ENCODE peak calls at places on chromosome 2, in six cellular contexts. A is K562, I is HCT116, F is HepG2, L is SK-N-SH, C is GM12878. Q is an unnamed sample.

GRCh38 chr2:101026253-101026701 is 24.2 kb downstream of the RPL31 start:
- DNase-seq in A (no peak), I (no peak), F (no peak), L (no peak), C (no peak), Q (no peak)

GRCh38 chr2:69345434-69345833 is 41.6 kb downstream of the GFPT1 start:
- DNase-seq in A (no peak), I (no peak), F (peak; percentile 9), L (no peak), C (no peak), Q (no peak)

GRCh38 chr2:238947243-238947760 is 99.4 kb downstream of the TWIST2 start:
- DNase-seq in A (no peak), I (no peak), F (no peak), L (no peak), C (no peak), Q (no peak)

GRCh38 chr2:67502346-67503065 is 105.4 kb downstream of the ETAA1 start:
- DNase-seq in A (no peak), I (no peak), F (no peak), L (no peak), C (no peak), Q (no peak)

GRCh38 chr2:166091439-166091838 is 36.4 kb downstream of the SCN1A start:
- DNase-seq in A (peak; percentile 68), I (no peak), F (no peak), L (no peak), C (no peak), Q (no peak)

GRCh38 chr2:102049756-102050443 is 58.1 kb downstream of the IL1R2 start:
- DNase-seq in A (no peak), I (no peak), F (no peak), L (no peak), C (no peak), Q (no peak)

GRCh38 chr2:38147333-38148121 is 71.6 kb upstream of the CYP1B1 start:
- DNase-seq in A (no peak), I (no peak), F (no peak), L (no peak), C (no peak), Q (no peak)

GRCh38 chr2:56768973-56769372 is 585.2 kb downstream of the CCDC85A start:
- DNase-seq in A (no peak), I (no peak), F (no peak), L (no peak), C (no peak), Q (no peak)

GRCh38 chr2:235501663-235502009 is 7.8 kb downstream of the AGAP1 start:
- DNase-seq in A (no peak), I (no peak), F (no peak), L (no peak), C (no peak), Q (no peak)

GRCh38 chr2:46811379-46812310 is 104.0 kb downstream of the MCFD2 start:
- DNase-seq in A (no peak), I (no peak), F (no peak), L (peak; percentile 10), C (no peak), Q (no peak)

GRCh38 chr2:24722141-24722790 is 70.9 kb downstream of the PTRHD1 start:
- DNase-seq in A (no peak), I (no peak), F (no peak), L (no peak), C (no peak), Q (no peak)

GRCh38 chr2:101899871-101900270 is 91.9 kb upstream of the IL1R2 start:
- DNase-seq in A (no peak), I (no peak), F (no peak), L (no peak), C (no peak), Q (no peak)

GRCh38 chr2:32289165-32290054 is 11.7 kb downstream of the YIPF4 start:
- DNase-seq in A (peak; percentile 23), I (peak; percentile 16), F (peak; percentile 80), L (no peak), C (no peak), Q (peak; percentile 80)

GRCh38 chr2:127305985-127306585 is 12.1 kb upstream of the ERCC3 start:
- DNase-seq in A (no peak), I (no peak), F (no peak), L (no peak), C (no peak), Q (no peak)

GRCh38 chr2:100780203-100781008 is 39.5 kb upstream of the NPAS2 start:
- DNase-seq in A (no peak), I (peak; percentile 29), F (peak; percentile 100), L (no peak), C (no peak), Q (no peak)

GRCh38 chr2:164847966-164848365 is 6.3 kb upstream of the COBLL1 start:
- DNase-seq in A (no peak), I (no peak), F (no peak), L (peak; percentile 49), C (no peak), Q (no peak)

GRCh38 chr2:2590141-2590540 is 259.1 kb upstream of the MYT1L start:
- DNase-seq in A (no peak), I (no peak), F (no peak), L (no peak), C (no peak), Q (no peak)

GRCh38 chr2:145091967-145092366 is 572.0 kb upstream of the ZEB2 start:
- DNase-seq in A (no peak), I (no peak), F (no peak), L (no peak), C (no peak), Q (no peak)

GRCh38 chr2:142131016-142131714 is at the start of gene LRP1B:
- DNase-seq in A (no peak), I (no peak), F (peak; percentile 37), L (peak; percentile 40), C (no peak), Q (no peak)

GRCh38 chr2:237700583-237701032 is 73.2 kb downstream of the LRRFIP1 start:
- DNase-seq in A (no peak), I (no peak), F (no peak), L (peak; percentile 44), C (peak; percentile 54), Q (no peak)

GRCh38 chr2:201821080-201821479 is 14.7 kb downstream of the CDK15 start:
- DNase-seq in A (no peak), I (no peak), F (no peak), L (no peak), C (no peak), Q (no peak)

GRCh38 chr2:207223051-207223450 is 57.3 kb upstream of the KLF7 start:
- DNase-seq in A (no peak), I (no peak), F (no peak), L (no peak), C (peak; percentile 41), Q (no peak)

GRCh38 chr2:225041871-225042799 is at the start of gene DOCK10:
- DNase-seq in A (no peak), I (no peak), F (no peak), L (peak; percentile 81), C (no peak), Q (no peak)

GRCh38 chr2:112482309-112483046 is 522 bp downstream of the TTL start:
- DNase-seq in A (peak; percentile 61), I (no peak), F (peak; percentile 25), L (peak; percentile 77), C (no peak), Q (no peak)

GRCh38 chr2:112481528-112482228 is at the start of gene TTL:
- DNase-seq in A (peak; percentile 89), I (no peak), F (peak; percentile 59), L (peak; percentile 92), C (no peak), Q (no peak)

GRCh38 chr2:112483047-112483473 is 1.1 kb downstream of the TTL start:
- DNase-seq in A (peak; percentile 62), I (no peak), F (peak; percentile 76), L (peak; percentile 80), C (no peak), Q (no peak)

GRCh38 chr2:112480540-112481049 is 1.4 kb upstream of the TTL start:
- DNase-seq in A (peak; percentile 45), I (no peak), F (peak; percentile 24), L (peak; percentile 58), C (no peak), Q (no peak)

GRCh38 chr2:112481050-112481527 is 867 bp upstream of the TTL start:
- DNase-seq in A (peak; percentile 94), I (peak; percentile 67), F (peak; percentile 76), L (peak; percentile 89), C (peak; percentile 26), Q (peak; percentile 62)
- TF ChIP-seq POLR2AphosphoS5 in A (peak; percentile 62), I (no peak), F (no peak), L (peak; percentile 26), C (no peak), Q (no peak)

GRCh38 chr2:110677080-110677479 is 783 bp downstream of the BUB1 start:
- DNase-seq in A (no peak), I (no peak), F (no peak), L (no peak), C (no peak), Q (no peak)
- TF ChIP-seq SIN3A in A (no peak), I (no peak), F (no peak), L (no peak), C (no peak), Q (no peak)

DNA sequence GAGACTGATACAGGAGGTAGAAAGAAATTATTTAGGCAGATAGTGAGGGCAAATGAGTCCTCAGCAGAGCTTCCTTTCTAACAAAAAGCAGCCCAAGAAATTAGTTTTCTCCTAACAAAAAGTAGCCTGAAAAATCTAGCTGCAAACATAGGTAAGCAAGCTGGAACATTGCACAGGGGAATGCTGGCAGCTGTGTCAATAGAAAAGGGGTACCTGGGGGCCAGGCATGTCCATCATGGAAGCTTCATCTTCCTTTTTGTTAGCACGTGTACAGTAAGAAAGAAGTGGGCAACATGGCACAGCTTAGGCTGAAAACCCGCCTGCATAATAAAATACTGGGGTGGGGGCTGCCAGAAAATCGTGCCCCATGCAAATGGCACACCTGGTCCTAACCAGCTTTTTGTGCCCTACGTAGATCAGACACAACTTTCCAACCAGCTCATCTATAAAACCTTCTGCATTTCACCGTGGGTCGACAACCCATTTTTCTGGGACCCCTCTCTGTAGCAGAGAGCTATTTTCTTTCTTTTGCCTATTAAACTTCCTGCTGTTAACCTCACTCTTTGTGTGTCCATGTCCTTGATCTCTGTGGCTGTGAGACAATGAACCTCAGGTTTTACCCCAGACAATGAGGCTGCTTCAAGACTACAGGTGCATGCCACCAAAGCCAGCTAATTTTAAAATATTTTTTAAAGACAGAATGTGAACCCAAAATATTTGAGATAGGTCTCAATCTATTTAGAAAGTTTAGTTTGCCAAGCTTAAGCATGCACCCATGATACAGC is 6.6 kb upstream of the MTHFD2 start:
- DNase-seq in A (no peak), I (no peak), F (peak; percentile 35), L (no peak), C (no peak), Q (no peak)
- TF ChIP-seq POLR2AphosphoS5 in A (no peak), I (no peak), F (no peak), L (no peak), C (no peak), Q (no peak)

GRCh38 chr2:45382744-45383143 is 228.3 kb downstream of the SRBD1 start:
- DNase-seq in A (peak; percentile 6), I (no peak), F (no peak), L (no peak), C (no peak), Q (no peak)
- TF ChIP-seq SIN3A in A (no peak), I (no peak), F (no peak), L (no peak), C (no peak), Q (no peak)

GRCh38 chr2:99473496-99474083 is 16.2 kb downstream of the REV1 start:
- DNase-seq in A (no peak), I (no peak), F (no peak), L (no peak), C (no peak), Q (no peak)
- TF ChIP-seq POLR2AphosphoS5 in A (no peak), I (no peak), F (no peak), L (no peak), C (no peak), Q (no peak)

Q was measured in Panc1.